ENCODE peak calls at places on chromosomes 1 and 21, in four cellular contexts. One of them, this sample, is unnamed.

GRCh38 chr1:157025856-157026255 is 19.7 kb downstream of the ARHGEF11 start:
- DNase-seq in GM12878: no peak
- DNase-seq in H1: no peak
- DNase-seq in HepG2: no peak
- DNase-seq in this sample: no peak

GRCh38 chr1:93744299-93744988 is 62.8 kb upstream of the BCAR3 start:
- DNase-seq in GM12878: peak; percentile 16
- DNase-seq in HepG2: no peak
- DNase-seq in H1: no peak
- DNase-seq in this sample: no peak

GRCh38 chr1:3032970-3033794 is 11.9 kb downstream of the ACTRT2 start:
- DNase-seq in HepG2: no peak
- DNase-seq in GM12878: no peak
- DNase-seq in H1: no peak
- DNase-seq in this sample: no peak

GRCh38 chr1:213820362-213821149 is 167.2 kb upstream of the PROX1 start:
- DNase-seq in GM12878: no peak
- DNase-seq in H1: no peak
- DNase-seq in HepG2: peak; percentile 52
- DNase-seq in this sample: no peak

GRCh38 chr1:90850925-90851710 is 134.0 kb upstream of the BARHL2 start:
- DNase-seq in H1: no peak
- DNase-seq in HepG2: peak; percentile 50
- DNase-seq in GM12878: no peak
- DNase-seq in this sample: peak; percentile 58

GRCh38 chr1:172089768-172090510 is 248.6 kb downstream of the DNM3 start:
- DNase-seq in HepG2: peak; percentile 1
- DNase-seq in GM12878: peak; percentile 50
- DNase-seq in H1: peak; percentile 57
- DNase-seq in this sample: peak; percentile 61

GRCh38 chr1:14788065-14788464 is 189.6 kb downstream of the KAZN start:
- DNase-seq in H1: no peak
- DNase-seq in HepG2: no peak
- DNase-seq in GM12878: no peak
- DNase-seq in this sample: no peak

GRCh38 chr1:202806845-202807366 is 1.3 kb downstream of the KDM5B start:
- DNase-seq in HepG2: no peak
- DNase-seq in H1: no peak
- DNase-seq in GM12878: no peak
- DNase-seq in this sample: no peak

GRCh38 chr21:42038826-42039425 is 28.8 kb upstream of the ZBTB21 start:
- DNase-seq in HepG2: no peak
- DNase-seq in GM12878: no peak
- DNase-seq in H1: no peak
- DNase-seq in this sample: no peak

GRCh38 chr1:209651148-209651547 is 1.1 kb downstream of the LAMB3 start:
- DNase-seq in HepG2: no peak
- DNase-seq in H1: no peak
- DNase-seq in GM12878: no peak
- DNase-seq in this sample: peak; percentile 44

GRCh38 chr1:209106237-209106741 is 477.2 kb upstream of the CAMK1G start:
- DNase-seq in H1: no peak
- DNase-seq in GM12878: no peak
- DNase-seq in HepG2: no peak
- DNase-seq in this sample: peak; percentile 13

GRCh38 chr1:19204665-19205266 is 5.3 kb downstream of the UBR4 start:
- DNase-seq in GM12878: no peak
- DNase-seq in HepG2: no peak
- DNase-seq in H1: no peak
- DNase-seq in this sample: no peak

GRCh38 chr1:57424231-57425027 is 569 bp upstream of the DAB1 start:
- DNase-seq in HepG2: peak; percentile 9
- DNase-seq in H1: no peak
- DNase-seq in GM12878: no peak
- DNase-seq in this sample: peak; percentile 84

GRCh38 chr1:193308438-193308837 is 122.0 kb upstream of the B3GALT2 start:
- DNase-seq in GM12878: no peak
- DNase-seq in H1: no peak
- DNase-seq in HepG2: no peak
- DNase-seq in this sample: no peak

GRCh38 chr1:19062258-19063029 is 106.0 kb upstream of the IFFO2 start:
- DNase-seq in GM12878: no peak
- DNase-seq in HepG2: no peak
- DNase-seq in H1: no peak
- DNase-seq in this sample: no peak

GRCh38 chr1:51392241-51392640 is 61.9 kb upstream of the TTC39A start:
- DNase-seq in H1: no peak
- DNase-seq in GM12878: no peak
- DNase-seq in HepG2: no peak
- DNase-seq in this sample: no peak

GRCh38 chr1:158248122-158248521 is 6.1 kb upstream of the CD1A start:
- DNase-seq in GM12878: peak; percentile 13
- DNase-seq in HepG2: no peak
- DNase-seq in H1: no peak
- DNase-seq in this sample: no peak

GRCh38 chr1:182357177-182357576 is 34.4 kb downstream of the GLUL start:
- DNase-seq in HepG2: no peak
- DNase-seq in H1: no peak
- DNase-seq in GM12878: no peak
- DNase-seq in this sample: peak; percentile 46

GRCh38 chr1:10161121-10161520 is 49.2 kb upstream of the KIF1B start:
- DNase-seq in HepG2: no peak
- DNase-seq in H1: no peak
- DNase-seq in GM12878: no peak
- DNase-seq in this sample: no peak

GRCh38 chr1:65422241-65423203 is 2.1 kb downstream of the LEPR start:
- DNase-seq in H1: no peak
- DNase-seq in GM12878: no peak
- DNase-seq in HepG2: no peak
- DNase-seq in this sample: no peak

GRCh38 chr1:182215797-182216196 is 154.3 kb upstream of the ZNF648 start:
- DNase-seq in H1: no peak
- DNase-seq in GM12878: no peak
- DNase-seq in HepG2: no peak
- DNase-seq in this sample: no peak

GRCh38 chr1:157412308-157412707 is 140.0 kb downstream of the FCRL5 start:
- DNase-seq in GM12878: no peak
- DNase-seq in H1: no peak
- DNase-seq in HepG2: no peak
- DNase-seq in this sample: no peak

GRCh38 chr1:202812176-202813026 is 1.6 kb downstream of the PCAT6 start:
- DNase-seq in HepG2: peak; percentile 6
- DNase-seq in H1: no peak
- DNase-seq in GM12878: no peak
- DNase-seq in this sample: no peak

GRCh38 chr1:93016171-93016570 is 54.9 kb upstream of the DIPK1A start:
- DNase-seq in H1: no peak
- DNase-seq in HepG2: peak; percentile 5
- DNase-seq in GM12878: no peak
- DNase-seq in this sample: no peak

GRCh38 chr1:56034847-56035483 is 544.4 kb downstream of the PLPP3 start:
- DNase-seq in GM12878: no peak
- DNase-seq in HepG2: no peak
- DNase-seq in H1: no peak
- DNase-seq in this sample: no peak

GRCh38 chr1:20358761-20359263 is 68.1 kb downstream of the VWA5B1 start:
- DNase-seq in HepG2: peak; percentile 67
- DNase-seq in GM12878: no peak
- DNase-seq in H1: no peak
- DNase-seq in this sample: no peak

GRCh38 chr1:165172666-165173065 is 183.8 kb downstream of the LMX1A start:
- DNase-seq in H1: no peak
- DNase-seq in HepG2: no peak
- DNase-seq in GM12878: no peak
- DNase-seq in this sample: no peak

GRCh38 chr1:49059087-49059486 is 282.4 kb upstream of the BEND5 start:
- DNase-seq in HepG2: no peak
- DNase-seq in GM12878: no peak
- DNase-seq in H1: no peak
- DNase-seq in this sample: no peak

GRCh38 chr21:44401386-44402160 is 48.2 kb downstream of the TRPM2 start:
- DNase-seq in HepG2: no peak
- DNase-seq in GM12878: no peak
- DNase-seq in H1: no peak
- DNase-seq in this sample: no peak
- TF ChIP-seq YY1 in HepG2: no peak
- TF ChIP-seq YY1 in GM12878: no peak
- TF ChIP-seq YY1 in H1: no peak
- TF ChIP-seq YY1 in this sample: no peak

DNA sequence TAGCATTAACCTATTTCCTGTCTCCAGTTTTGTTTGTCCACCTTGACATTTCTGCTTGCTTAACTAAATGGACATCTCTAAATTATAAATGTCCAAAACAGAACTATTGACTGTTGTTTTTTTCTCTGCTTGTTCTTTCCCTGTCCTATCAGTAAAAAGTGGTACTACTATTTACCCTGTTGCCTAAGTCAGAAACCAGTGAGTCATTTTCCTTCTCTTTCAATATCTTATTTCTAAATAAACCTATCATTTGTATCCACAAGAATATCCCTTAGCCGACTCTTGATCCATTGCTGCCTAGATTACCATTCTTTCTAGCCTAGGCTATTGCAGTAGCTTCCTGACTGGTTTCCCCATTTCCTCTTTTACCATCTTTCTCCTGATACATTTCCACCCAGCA is 22.5 kb downstream of the MIER1 start:
- DNase-seq in HepG2: no peak
- DNase-seq in GM12878: no peak
- DNase-seq in H1: no peak
- DNase-seq in this sample: no peak
- TF ChIP-seq SUZ12 in HepG2: no peak
- TF ChIP-seq SUZ12 in GM12878: no peak
- TF ChIP-seq SUZ12 in H1: no peak
- TF ChIP-seq SUZ12 in this sample: no peak

DNA sequence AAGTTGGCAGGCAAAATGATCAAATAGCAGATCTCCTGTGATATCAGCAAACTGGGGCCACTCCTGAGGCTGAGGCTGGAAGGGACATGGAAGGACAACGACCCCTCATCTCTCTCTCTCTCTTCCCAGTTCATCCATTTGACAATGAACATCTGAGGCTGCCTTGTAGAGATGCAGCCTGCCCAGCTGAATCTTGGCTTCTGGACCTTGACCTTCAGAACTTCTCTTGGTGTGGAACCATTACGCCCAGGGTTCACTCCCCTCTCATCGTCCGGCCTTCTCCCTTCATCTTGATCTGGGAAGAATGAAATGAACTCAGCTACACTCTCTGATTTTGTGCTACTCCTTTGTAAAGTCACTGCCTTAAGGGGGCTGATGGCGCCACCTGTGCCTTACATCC is 54.3 kb downstream of the CAPN9 start:
- DNase-seq in HepG2: no peak
- DNase-seq in GM12878: no peak
- DNase-seq in H1: no peak
- DNase-seq in this sample: no peak
- TF ChIP-seq YY1 in HepG2: no peak
- TF ChIP-seq YY1 in GM12878: no peak
- TF ChIP-seq YY1 in H1: no peak
- TF ChIP-seq YY1 in this sample: no peak

GRCh38 chr1:68377098-68377497 is 72.7 kb downstream of the RPE65 start:
- DNase-seq in H1: no peak
- DNase-seq in GM12878: no peak
- DNase-seq in HepG2: no peak
- DNase-seq in this sample: no peak

GRCh38 chr1:68376441-68376840 is 73.3 kb downstream of the RPE65 start:
- DNase-seq in HepG2: no peak
- DNase-seq in H1: no peak
- DNase-seq in GM12878: no peak
- DNase-seq in this sample: no peak

GRCh38 chr1:68375919-68376318 is 73.8 kb downstream of the RPE65 start:
- DNase-seq in H1: no peak
- DNase-seq in GM12878: no peak
- DNase-seq in HepG2: no peak
- DNase-seq in this sample: no peak

GRCh38 chr1:68379085-68379478 is 70.7 kb downstream of the RPE65 start:
- DNase-seq in HepG2: no peak
- DNase-seq in H1: no peak
- DNase-seq in GM12878: no peak
- DNase-seq in this sample: no peak

DNA sequence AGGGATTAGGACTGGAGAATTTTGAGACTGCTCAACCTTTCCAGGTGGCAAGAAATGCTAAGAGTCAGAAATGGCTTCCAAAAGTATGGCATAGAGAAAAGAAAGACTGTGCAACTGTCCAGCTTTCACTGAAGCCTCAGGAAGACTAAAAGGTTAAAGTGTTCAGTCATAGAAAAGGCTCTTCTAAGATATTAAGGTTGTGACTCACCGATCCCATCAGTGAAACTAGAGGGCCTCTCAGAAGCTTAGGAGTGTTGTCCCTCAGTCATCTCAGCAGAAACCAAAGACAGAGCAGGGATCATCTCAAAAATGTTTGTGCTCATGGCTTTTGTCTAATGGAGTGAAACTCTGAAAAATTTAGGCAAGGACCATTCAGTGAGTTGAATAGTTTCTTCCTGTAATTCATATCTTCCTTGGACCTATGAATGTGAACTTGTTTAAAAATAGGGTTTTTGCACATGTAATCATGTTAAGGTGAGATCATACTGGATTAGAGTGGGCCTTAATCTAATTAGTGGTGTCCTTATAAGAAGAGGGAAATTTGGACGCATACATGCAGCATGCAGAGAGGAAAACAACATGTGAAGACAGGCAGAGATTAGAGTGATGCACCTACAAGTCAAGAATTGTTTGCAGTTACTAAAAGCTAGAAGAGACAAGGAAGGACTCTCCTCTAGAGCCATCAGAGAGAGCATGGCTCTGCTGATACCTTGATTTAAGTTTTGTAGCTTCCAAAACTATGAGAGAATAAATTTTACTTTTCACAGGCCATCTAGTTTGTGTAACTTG is 71.3 kb downstream of the RPE65 start:
- DNase-seq in H1: no peak
- DNase-seq in HepG2: no peak
- DNase-seq in GM12878: no peak
- DNase-seq in this sample: no peak
- TF ChIP-seq SUZ12 in H1: no peak
- TF ChIP-seq SUZ12 in HepG2: no peak
- TF ChIP-seq SUZ12 in GM12878: no peak
- TF ChIP-seq SUZ12 in this sample: no peak